ENCODE peak calls at places on chromosomes 7 and 10, in four cellular contexts. J, C, H and Z are unnamed samples.
A peak's percentile ranks its signal among the peaks of the same experiment; 100 is the strongest.

GRCh38 chr10:125134916-125135770 is 25.2 kb downstream of the CTBP2 start:
- DNase-seq in C (no peak), J (no peak), H (no peak), Z (no peak)

GRCh38 chr7:142516038-142516501 is 233.2 kb upstream of the PRSS1 start:
- DNase-seq in C (peak; percentile 82), J (peak; percentile 72), H (no peak), Z (no peak)

GRCh38 chr10:129968020-129968861 is 4.2 kb upstream of the EBF3 start:
- DNase-seq in C (no peak), J (no peak), H (no peak), Z (no peak)

GRCh38 chr7:140533394-140533872 is 54.1 kb upstream of the MKRN1 start:
- DNase-seq in H (no peak), J (no peak), C (no peak), Z (no peak)

GRCh38 chr7:108415821-108416536 is 40.3 kb downstream of the NRCAM start:
- DNase-seq in J (peak; percentile 21), C (no peak), H (no peak), Z (no peak)

GRCh38 chr7:157673573-157673972 is 336.8 kb downstream of the DNAJB6 start:
- DNase-seq in C (no peak), J (no peak), H (no peak), Z (no peak)

GRCh38 chr7:19698331-19698730 is 10.5 kb downstream of the POLR1F start:
- DNase-seq in H (no peak), C (no peak), J (no peak), Z (no peak)

GRCh38 chr10:23610626-23611307 is 171.9 kb downstream of the OTUD1 start:
- DNase-seq in J (no peak), C (no peak), H (no peak), Z (no peak)

GRCh38 chr7:17236603-17237002 is 61.8 kb upstream of the AHR start:
- DNase-seq in H (no peak), C (no peak), J (no peak), Z (no peak)

GRCh38 chr10:92690211-92691041 is 671 bp downstream of the HHEX start:
- DNase-seq in C (no peak), J (peak; percentile 48), H (no peak), Z (no peak)

GRCh38 chr10:119852277-119852676 is 20.4 kb downstream of the MCMBP start:
- DNase-seq in H (no peak), C (no peak), J (no peak), Z (no peak)

GRCh38 chr7:12456506-12456905 is 52.8 kb upstream of the VWDE start:
- DNase-seq in H (no peak), J (no peak), C (peak; percentile 27), Z (no peak)

GRCh38 chr10:14416308-14416700 is 85.6 kb upstream of the FRMD4A start:
- DNase-seq in J (no peak), H (no peak), C (no peak), Z (no peak)

GRCh38 chr10:43249151-43249961 is 17.5 kb downstream of the RASGEF1A start:
- DNase-seq in J (no peak), C (no peak), H (no peak), Z (no peak)

GRCh38 chr7:90973146-90973545 is 291.1 kb upstream of the FZD1 start:
- DNase-seq in C (no peak), J (peak; percentile 14), H (no peak), Z (no peak)

GRCh38 chr7:158567153-158567603 is 20.4 kb downstream of the PTPRN2 start:
- DNase-seq in C (no peak), J (no peak), H (no peak), Z (no peak)

GRCh38 chr10:110353244-110354119 is 48.8 kb upstream of the SMNDC1 start:
- DNase-seq in C (peak; percentile 17), H (no peak), J (peak; percentile 73), Z (no peak)

GRCh38 chr10:30186371-30186875 is 127.0 kb upstream of the JCAD start:
- DNase-seq in H (no peak), C (peak; percentile 39), J (peak; percentile 20), Z (no peak)

GRCh38 chr10:132684164-132684891 is 101.6 kb downstream of the NKX6-2 start:
- DNase-seq in H (no peak), J (peak; percentile 38), C (no peak), Z (no peak)

GRCh38 chr10:69202332-69202731 is 17.8 kb upstream of the HKDC1 start:
- DNase-seq in J (peak; percentile 54), C (no peak), H (no peak), Z (no peak)

GRCh38 chr7:26188291-26188999 is 12.1 kb downstream of the HNRNPA2B1 start:
- DNase-seq in J (no peak), H (no peak), C (peak; percentile 41), Z (no peak)

GRCh38 chr7:102874166-102874829 is 38.5 kb upstream of the LRRC17 start:
- DNase-seq in H (no peak), C (no peak), J (peak; percentile 57), Z (no peak)

GRCh38 chr10:88525371-88526079 is 57.6 kb downstream of the RNLS start:
- DNase-seq in J (peak; percentile 6), C (peak; percentile 77), H (no peak), Z (no peak)